ENCODE peak calls at places on chromosomes 6 and 20, in nine cellular contexts. Y, T, I, C, N, G, V, M and W are unnamed samples. For H3K27me3, the result is how much of the 10 kb centered on the place peaks cover.

GRCh38 chr6:63740709-63741108 is 105.1 kb downstream of the PHF3 start:
- DNase-seq in V (peak), M (peak), G (no peak), I (no peak), Y (no peak), C (no peak), N (no peak), T (no peak), W (no peak)

GRCh38 chr6:31834367-31834703 is 6.8 kb downstream of the HSPA1B start:
- DNase-seq in N (peak), Y (peak), V (peak), M (peak), T (peak), C (peak), I (peak), G (no peak), W (peak)

GRCh38 chr6:40936810-40937209 is 102.2 kb downstream of the UNC5CL start:
- DNase-seq in I (no peak), N (no peak), G (no peak), Y (no peak), V (peak), M (peak), T (no peak), C (no peak), W (no peak)

GRCh38 chr6:38259736-38260135 is 380.0 kb downstream of the BTBD9 start:
- DNase-seq in I (no peak), M (peak), N (no peak), T (no peak), Y (no peak), G (no peak), C (no peak), V (peak), W (no peak)

GRCh38 chr6:78868124-78868523 is 773 bp downstream of the IRAK1BP1 start:
- DNase-seq in C (no peak), M (no peak), V (no peak), N (no peak), T (no peak), G (no peak), Y (no peak), I (no peak), W (no peak)

GRCh38 chr6:95266537-95267258 is 310.6 kb upstream of the MANEA start:
- DNase-seq in G (no peak), I (no peak), M (no peak), T (no peak), N (no peak), C (no peak), Y (no peak), V (no peak), W (no peak)

GRCh38 chr6:64266351-64266821 is 630.8 kb downstream of the PHF3 start:
- DNase-seq in V (no peak), C (no peak), Y (no peak), N (no peak), T (no peak), I (no peak), G (no peak), M (no peak), W (no peak)

GRCh38 chr6:16635810-16636602 is 125.3 kb downstream of the ATXN1 start:
- DNase-seq in T (no peak), V (peak), G (no peak), C (no peak), M (peak), Y (no peak), N (no peak), I (no peak), W (no peak)

GRCh38 chr6:106360410-106360988 is at the start of gene CRYBG1:
- DNase-seq in T (peak), C (peak), G (peak), I (peak), Y (peak), N (no peak), M (peak), V (no peak), W (peak)

GRCh38 chr20:42093542-42094440 is 475.6 kb upstream of the CHD6 start:
- DNase-seq in M (no peak), V (no peak), T (no peak), Y (no peak), G (no peak), I (no peak), C (no peak), N (no peak), W (no peak)

GRCh38 chr20:3931664-3932063 is 42.5 kb downstream of the PANK2 start:
- DNase-seq in I (no peak), M (no peak), N (no peak), C (no peak), V (peak), G (no peak), T (no peak), Y (no peak), W (no peak)

GRCh38 chr6:137403855-137404254 is 90.3 kb downstream of the OLIG3 start:
- DNase-seq in C (no peak), N (no peak), Y (no peak), V (no peak), T (no peak), I (no peak), M (no peak), G (no peak), W (no peak)

GRCh38 chr20:19115581-19115980 is 96.9 kb upstream of the SLC24A3 start:
- DNase-seq in Y (no peak), V (no peak), M (no peak), T (no peak), N (no peak), C (no peak), G (no peak), I (no peak), W (no peak)

GRCh38 chr6:54282186-54282585 is 26.1 kb upstream of the TINAG start:
- DNase-seq in G (no peak), I (no peak), T (no peak), C (no peak), M (peak), Y (no peak), V (peak), N (no peak), W (no peak)

DNA sequence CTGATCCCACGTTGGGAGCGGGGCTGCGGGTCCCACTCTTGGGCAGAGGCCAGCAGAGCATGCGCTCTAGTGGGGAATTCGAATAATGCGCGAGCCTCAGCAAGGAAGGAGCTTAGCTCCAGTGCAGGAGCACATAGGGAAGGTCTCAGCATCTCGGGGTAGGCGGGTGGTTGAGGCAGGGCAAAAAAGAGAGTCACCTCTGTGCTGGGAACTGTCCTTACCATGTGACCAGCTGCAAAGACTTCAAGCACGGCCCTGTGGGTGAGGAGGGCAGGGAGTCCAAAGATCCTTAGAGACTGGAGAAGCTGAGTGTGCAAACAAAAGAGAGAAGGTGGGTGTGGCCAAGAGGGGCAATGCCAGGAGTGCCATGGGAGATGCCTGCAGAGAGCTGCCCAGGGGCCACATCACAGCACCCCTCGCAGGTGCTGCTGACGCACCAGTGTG is 79.2 kb upstream of the CD93 start:
- DNase-seq in N (peak), I (peak), V (no peak), G (no peak), M (no peak), T (no peak), Y (peak), C (no peak), W (no peak)
- TF ChIP-seq CTCF in N (no peak), I (peak), V (no peak), G (no peak), M (peak), T (no peak), Y (peak), C (no peak), W (peak)

GRCh38 chr6:36751091-36751490 is 53.5 kb downstream of the RAB44 start:
- DNase-seq in Y (no peak), T (no peak), M (no peak), V (peak), C (no peak), G (no peak), I (no peak), N (no peak), W (no peak)

GRCh38 chr6:36752187-36752885 is 54.7 kb downstream of the RAB44 start:
- DNase-seq in N (no peak), G (no peak), M (no peak), I (no peak), Y (no peak), T (peak), V (peak), C (no peak), W (peak)

GRCh38 chr6:36750090-36750489 is 52.5 kb downstream of the RAB44 start:
- DNase-seq in M (no peak), G (no peak), Y (peak), I (no peak), V (no peak), T (no peak), N (no peak), C (no peak), W (no peak)

GRCh38 chr6:36752886-36753506 is 55.4 kb downstream of the RAB44 start:
- DNase-seq in C (no peak), T (no peak), M (no peak), I (no peak), N (no peak), G (no peak), V (no peak), Y (no peak), W (no peak)

DNA sequence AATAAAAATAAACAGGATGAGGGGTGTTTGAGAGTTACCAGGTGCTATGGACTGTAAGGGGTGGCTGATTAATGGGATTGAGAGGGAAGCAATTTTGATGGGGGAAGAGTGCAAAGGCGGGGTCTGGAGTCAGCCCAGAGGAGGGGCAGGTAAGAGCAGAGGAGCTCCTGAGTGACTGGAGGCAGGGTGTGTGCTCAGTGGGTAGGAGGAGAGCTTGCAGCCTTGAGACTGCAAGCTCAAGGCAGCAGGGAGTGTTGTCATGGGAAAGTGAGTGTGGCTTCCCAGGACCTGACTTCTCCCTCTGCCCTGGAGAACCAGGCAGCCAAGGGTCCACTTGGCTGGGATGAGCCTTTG is 54.2 kb downstream of the RAB44 start:
- DNase-seq in Y (no peak), G (no peak), V (no peak), C (no peak), N (no peak), M (no peak), I (no peak), T (no peak), W (peak)
- H3K27ac ChIP-seq in Y (no peak), G (no peak), V (no peak), C (no peak), N (no peak), M (no peak), I (no peak), T (peak), W (peak)

GRCh38 chr20:62448788-62449187 is 21.4 kb upstream of the RBBP8NL start:
- DNase-seq in T (no peak), M (no peak), I (peak), C (no peak), Y (no peak), N (no peak), G (no peak), V (no peak), W (no peak)

GRCh38 chr20:62451970-62452369 is 23.8 kb downstream of the GATA5 start:
- DNase-seq in V (no peak), C (no peak), T (no peak), I (no peak), M (no peak), Y (no peak), G (no peak), N (no peak), W (no peak)

GRCh38 chr20:62451156-62451767 is 23.9 kb upstream of the RBBP8NL start:
- DNase-seq in G (no peak), I (no peak), N (no peak), M (no peak), C (no peak), T (no peak), V (no peak), Y (no peak), W (no peak)

GRCh38 chr20:62448038-62448437 is 20.7 kb upstream of the RBBP8NL start:
- DNase-seq in N (no peak), Y (no peak), G (no peak), C (no peak), T (no peak), V (no peak), I (no peak), M (no peak), W (no peak)

DNA sequence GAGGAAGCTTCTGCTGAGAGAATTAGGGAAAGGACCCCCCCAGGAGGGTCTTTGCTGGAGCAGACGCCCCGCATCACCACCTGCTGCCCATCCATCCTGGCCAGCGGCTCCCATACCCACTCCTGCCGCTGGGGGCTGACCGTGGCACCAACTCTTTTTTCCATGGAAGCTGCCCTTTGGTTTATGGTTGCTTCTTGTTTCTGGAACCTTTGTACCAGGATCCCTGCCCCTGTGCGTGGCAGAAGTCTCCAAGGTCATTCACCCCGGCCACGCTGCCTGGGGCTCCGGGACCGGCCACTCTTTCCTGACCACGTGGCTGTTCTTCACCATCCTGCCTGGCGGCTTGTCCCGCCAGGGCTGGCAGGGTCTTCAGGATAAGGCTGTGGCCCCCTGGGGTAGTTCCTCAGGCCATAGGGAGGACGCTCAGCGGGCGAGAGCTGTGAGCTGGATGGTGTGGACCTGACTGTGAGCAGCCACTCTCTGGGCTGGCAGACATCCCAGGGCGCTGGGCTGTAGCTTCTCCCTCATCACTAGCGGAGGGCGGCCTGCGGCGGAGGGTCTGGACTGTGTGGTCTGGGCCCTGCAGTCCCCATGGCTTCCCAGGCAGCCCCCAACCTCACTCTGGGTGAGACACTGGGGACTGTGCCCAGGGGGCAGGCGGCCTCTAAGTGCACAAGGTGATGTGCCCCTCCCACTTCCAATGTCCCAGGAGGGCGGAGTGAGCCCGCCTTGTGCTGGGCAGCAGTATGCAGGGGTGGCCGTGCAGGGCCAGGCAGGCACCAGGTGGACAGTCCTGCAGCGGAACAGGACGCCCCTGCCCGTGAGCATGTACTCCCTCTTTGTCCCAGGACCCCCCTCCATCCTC is 22.8 kb upstream of the RBBP8NL start:
- DNase-seq in M (no peak), Y (no peak), G (no peak), T (no peak), V (no peak), C (peak), I (no peak), N (no peak), W (no peak)
- H3K27me3 ChIP-seq in M (under half), Y (under half), G (under half), T (half or more), V (under half), C (half or more), I (under half), N (under half), W (under half)

GRCh38 chr20:34083137-34083536 is 28.9 kb downstream of the EIF2S2 start:
- DNase-seq in M (peak), N (peak), C (peak), I (no peak), V (peak), T (peak), Y (peak), G (no peak), W (no peak)
- TF ChIP-seq CTCF in M (peak), N (no peak), C (peak), I (no peak), V (peak), T (no peak), Y (peak), G (no peak), W (no peak)

GRCh38 chr20:38156280-38156679 is 8.8 kb downstream of the TGM2 start:
- DNase-seq in C (no peak), N (no peak), I (no peak), V (no peak), G (no peak), T (no peak), Y (no peak), M (no peak), W (no peak)
- H3K27ac ChIP-seq in C (peak), N (peak), I (no peak), V (no peak), G (no peak), T (no peak), Y (no peak), M (no peak), W (no peak)

GRCh38 chr6:27296106-27296783 is 15.8 kb downstream of the POM121L2 start:
- DNase-seq in M (peak), I (peak), C (no peak), V (peak), T (no peak), G (no peak), N (no peak), Y (no peak), W (no peak)
- H3K27me3 ChIP-seq in M (half or more), I (half or more), C (half or more), V (under half), T (half or more), G (half or more), N (under half), Y (under half), W (half or more)

DNA sequence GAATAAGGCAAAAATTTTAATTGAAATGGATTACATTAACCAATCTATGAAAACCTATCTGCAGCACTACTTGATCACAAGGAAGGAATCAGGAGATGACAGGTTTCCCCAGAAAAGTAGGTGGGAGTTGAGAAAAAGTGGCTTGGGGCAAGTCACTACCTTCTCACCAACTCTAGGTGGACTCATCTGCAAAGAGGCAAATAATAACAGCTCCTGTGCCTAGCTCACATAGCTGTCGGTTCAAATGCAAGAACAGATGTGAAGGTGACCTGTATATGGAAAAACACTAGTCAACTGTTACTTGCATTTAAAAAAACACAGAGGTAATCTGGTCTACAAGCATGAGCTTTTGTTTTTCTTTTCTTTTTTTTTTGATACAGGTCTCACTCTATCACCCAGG is 67.2 kb downstream of the POPDC3 start:
- DNase-seq in G (no peak), I (no peak), M (peak), V (no peak), T (no peak), C (no peak), Y (no peak), N (no peak), W (no peak)
- TF ChIP-seq CTCF in G (no peak), I (no peak), M (no peak), V (no peak), T (no peak), C (no peak), Y (peak), N (no peak), W (peak)

GRCh38 chr20:44017211-44017610 is 102.6 kb downstream of the TOX2 start:
- DNase-seq in V (no peak), C (no peak), I (no peak), Y (no peak), G (no peak), T (no peak), M (no peak), N (no peak), W (no peak)

GRCh38 chr20:44016525-44016924 is 101.9 kb downstream of the TOX2 start:
- DNase-seq in V (no peak), I (no peak), Y (no peak), M (no peak), N (no peak), G (no peak), T (no peak), C (no peak), W (no peak)

GRCh38 chr20:44019638-44020335 is 105.1 kb downstream of the TOX2 start:
- DNase-seq in I (peak), T (no peak), N (no peak), V (peak), G (no peak), M (peak), C (no peak), Y (no peak), W (no peak)

GRCh38 chr20:44018684-44019637 is 104.3 kb downstream of the TOX2 start:
- DNase-seq in I (no peak), Y (no peak), G (no peak), V (no peak), N (no peak), M (no peak), T (no peak), C (no peak), W (no peak)

GRCh38 chr20:44017905-44018683 is 103.4 kb downstream of the TOX2 start:
- DNase-seq in C (no peak), T (no peak), N (peak), I (no peak), V (peak), Y (no peak), G (no peak), M (peak), W (no peak)
- H3K27ac ChIP-seq in C (no peak), T (no peak), N (peak), I (no peak), V (peak), Y (no peak), G (no peak), M (no peak), W (no peak)

DNA sequence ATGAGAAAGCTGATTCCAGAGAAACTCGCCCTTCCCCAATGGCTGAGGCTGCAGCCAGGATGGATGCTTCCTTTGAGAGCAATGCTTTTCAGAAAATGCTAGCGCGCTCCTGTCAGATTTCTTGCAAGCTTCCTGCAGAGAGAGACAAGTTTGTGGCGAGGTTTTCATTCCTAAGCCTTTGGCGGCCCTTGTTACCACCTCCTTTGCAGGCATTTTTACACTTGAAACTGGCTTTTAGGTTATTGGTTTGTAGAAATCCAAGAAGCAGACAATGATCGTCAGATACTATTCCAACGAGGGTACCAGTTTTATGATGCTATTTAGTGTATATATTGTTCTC is 1.1 kb downstream of the FNDC1 start:
- DNase-seq in C (no peak), V (no peak), G (no peak), I (no peak), N (no peak), M (no peak), Y (no peak), T (no peak), W (no peak)
- H3K27me3 ChIP-seq in C (half or more), V (under half), G (half or more), I (half or more), N (under half), M (half or more), Y (under half), T (under half), W (half or more)